ENCODE peak calls at places on chromosomes 13 and 19, in six cellular contexts. H is activated T-cell treated with anti-CD3 and anti-CD28 coated beads for 24 hours, Y is neural crest cell, T is HT1080, O is pancreas, D is substantia nigra. G is an unnamed sample.

GRCh38 chr13:48000559-48001126 is 430 bp downstream of the SUCLA2 start:
- DNase-seq in D (no peak), H (no peak), O (no peak), T (no peak), Y (no peak), G (no peak)

GRCh38 chr19:28500982-28501633 is 711.8 kb downstream of the UQCRFS1 start:
- DNase-seq in Y (no peak), H (no peak), D (no peak), T (no peak), O (no peak), G (no peak)

GRCh38 chr19:1633269-1633606 is 19.2 kb downstream of the TCF3 start:
- DNase-seq in H (no peak), O (no peak), T (no peak), Y (no peak), D (no peak), G (no peak)

GRCh38 chr13:110231348-110232047 is 75.5 kb downstream of the COL4A1 start:
- DNase-seq in H (no peak), T (no peak), Y (no peak), O (no peak), D (no peak), G (no peak)

GRCh38 chr19:47228168-47228936 is 2.6 kb downstream of the BBC3 start:
- DNase-seq in Y (no peak), O (peak), D (no peak), T (peak), H (no peak), G (no peak)

GRCh38 chr13:98912846-98913245 is 65.0 kb downstream of the DOCK9 start:
- DNase-seq in Y (no peak), T (no peak), D (no peak), O (no peak), H (no peak), G (no peak)

GRCh38 chr13:93818345-93818744 is 591.7 kb downstream of the GPC6 start:
- DNase-seq in D (no peak), O (no peak), H (no peak), Y (no peak), T (no peak), G (no peak)

GRCh38 chr19:47027586-47028371 is 8.1 kb downstream of the NPAS1 start:
- DNase-seq in Y (no peak), D (no peak), T (no peak), H (no peak), O (no peak), G (no peak)

GRCh38 chr13:93151277-93151676 is 75.3 kb upstream of the GPC6 start:
- DNase-seq in D (no peak), Y (no peak), H (no peak), T (peak), O (no peak), G (no peak)

GRCh38 chr13:25432686-25433085 is 60.9 kb downstream of the ATP8A2 start:
- DNase-seq in H (no peak), D (no peak), Y (no peak), T (no peak), O (no peak), G (no peak)

GRCh38 chr19:17325133-17325532 is 9.5 kb downstream of the ANO8 start:
- DNase-seq in D (no peak), O (no peak), H (no peak), T (no peak), Y (no peak), G (no peak)

G was measured in occipital lobe.